ENCODE peak calls at places on chromosome 15, in four cellular contexts. L is lung, R is fibroblast of pulmonary artery, O is prostate gland. N is an unnamed sample.

GRCh38 chr15:55402707-55403106 is 5.5 kb downstream of the CCPG1 start:
- DNase-seq in R (peak), O (no peak), L (no peak), N (peak)

GRCh38 chr15:68644996-68645395 is 66.2 kb downstream of the CORO2B start:
- DNase-seq in L (no peak), R (no peak), O (no peak), N (no peak)

GRCh38 chr15:40266828-40267304 is 16.0 kb downstream of the ANKRD63 start:
- DNase-seq in R (peak), O (peak), L (peak), N (peak)

GRCh38 chr15:61910839-61911369 is 149.3 kb downstream of the VPS13C start:
- DNase-seq in R (no peak), O (no peak), L (no peak), N (no peak)

GRCh38 chr15:73813071-73813470 is 59.9 kb upstream of the INSYN1 start:
- DNase-seq in R (no peak), O (no peak), L (no peak), N (no peak)

GRCh38 chr15:29690765-29691475 is 131.3 kb downstream of the TJP1 start:
- DNase-seq in O (no peak), L (no peak), R (peak), N (peak)

GRCh38 chr15:76460871-76461270 is 124.3 kb downstream of the ISL2 start:
- DNase-seq in L (no peak), O (no peak), R (peak), N (peak)

GRCh38 chr15:26757156-26757555 is 15.7 kb downstream of the GABRB3 start:
- DNase-seq in R (no peak), O (no peak), L (no peak), N (no peak)

GRCh38 chr15:33048255-33048654 is 146.3 kb downstream of the FMN1 start:
- DNase-seq in L (no peak), R (no peak), O (no peak), N (peak)

GRCh38 chr15:65584241-65584640 is 26.7 kb downstream of the INTS14 start:
- DNase-seq in L (no peak), O (no peak), R (no peak), N (no peak)

GRCh38 chr15:44719293-44719999 is 8.1 kb downstream of the B2M start:
- DNase-seq in L (no peak), R (peak), O (no peak), N (peak)

GRCh38 chr15:72835289-72835890 is 51.8 kb upstream of the ADPGK start:
- DNase-seq in R (peak), O (no peak), L (no peak), N (peak)

GRCh38 chr15:83538682-83539081 is 91.5 kb downstream of the SH3GL3 start:
- DNase-seq in R (peak), O (no peak), L (no peak), N (no peak)

DNA sequence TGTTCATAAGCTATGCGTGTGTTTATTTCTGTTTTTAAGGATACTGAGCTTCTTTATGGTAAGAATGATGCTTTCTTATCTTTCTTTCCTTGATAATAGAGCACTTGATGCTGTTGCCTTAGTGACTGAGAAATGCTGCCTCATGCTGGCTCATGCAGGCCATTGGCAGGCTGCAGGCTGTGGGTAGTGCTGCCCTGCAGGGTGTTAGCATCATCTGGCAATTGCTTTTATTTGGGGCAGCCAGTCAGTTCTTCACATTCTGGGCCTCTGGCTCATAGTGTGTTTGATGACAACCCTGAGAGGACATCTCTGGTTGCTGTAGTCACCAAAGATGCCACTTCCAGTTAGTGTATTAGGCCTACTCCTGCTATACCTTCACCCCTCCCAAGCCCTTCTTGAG is 66.2 kb upstream of the ONECUT1 start:
- DNase-seq in O (no peak), R (no peak), L (no peak), N (no peak)
- TF ChIP-seq CTCF in O (no peak), R (no peak), L (no peak), N (no peak)

GRCh38 chr15:75145027-75145841 is 56.4 kb upstream of the C15orf39 start:
- DNase-seq in R (no peak), L (no peak), O (no peak), N (no peak)

GRCh38 chr15:75140080-75140879 is 61.4 kb upstream of the C15orf39 start:
- DNase-seq in L (no peak), R (no peak), O (no peak), N (peak)

GRCh38 chr15:75143738-75144334 is 57.8 kb upstream of the C15orf39 start:
- DNase-seq in O (no peak), L (no peak), R (no peak), N (no peak)

GRCh38 chr15:75138016-75138999 is 63.4 kb upstream of the C15orf39 start:
- DNase-seq in L (no peak), O (no peak), R (peak), N (peak)

DNA sequence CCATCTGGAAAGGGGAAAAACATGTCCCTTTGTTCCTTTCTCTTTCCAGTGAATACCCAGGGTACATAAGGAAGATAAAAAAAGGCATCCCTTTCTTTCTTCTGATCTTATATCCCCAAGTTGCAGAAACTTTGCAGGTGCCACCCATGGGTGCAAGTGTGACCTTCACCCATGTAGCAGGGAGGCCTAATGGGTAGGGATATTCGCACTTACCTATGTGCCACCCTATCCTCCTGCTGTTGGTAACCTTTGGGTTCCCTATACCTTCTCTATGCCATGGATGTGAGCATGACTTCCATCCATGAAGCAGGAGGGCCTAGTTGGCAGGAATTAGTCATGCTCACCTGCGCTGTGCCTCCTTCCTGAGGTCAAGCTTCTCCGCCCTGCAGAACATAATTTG is 59.2 kb upstream of the C15orf39 start:
- DNase-seq in O (no peak), L (no peak), R (no peak), N (no peak)
- H3K4me3 ChIP-seq in O (no peak), L (no peak), R (no peak), N (no peak)

GRCh38 chr15:57364282-57365007 is 11.9 kb upstream of the CGNL1 start:
- DNase-seq in O (no peak), L (no peak), R (peak), N (peak)
- TF ChIP-seq CTCF in O (no peak), L (no peak), R (peak), N (peak)

GRCh38 chr15:89776274-89777072 is at the start of gene MESP2:
- DNase-seq in O (peak), L (peak), R (peak), N (peak)
- H3K4me3 ChIP-seq in O (peak), L (no peak), R (peak), N (peak)

GRCh38 chr15:100973351-100974034 is 54.3 kb downstream of the LRRK1 start:
- DNase-seq in O (no peak), L (no peak), R (no peak), N (no peak)
- TF ChIP-seq CTCF in O (no peak), L (no peak), R (no peak), N (no peak)

GRCh38 chr15:92376109-92376508 is 17.6 kb upstream of the ST8SIA2 start:
- DNase-seq in L (no peak), O (no peak), R (no peak), N (no peak)
- H3K4me3 ChIP-seq in L (no peak), O (no peak), R (no peak), N (no peak)

N was measured in cardiac fibroblast.